ENCODE peak calls at places on chromosomes 6 and 20, in five cellular contexts. One of them, this sample, is unnamed.

GRCh38 chr6:15346315-15346714 is 100.4 kb downstream of the JARID2 start:
- DNase-seq in pancreas: no peak
- DNase-seq in dorsolateral prefrontal cortex: no peak
- DNase-seq in fibroblast of lung: no peak
- DNase-seq in body of pancreas: no peak
- DNase-seq in this sample: no peak

GRCh38 chr6:116313377-116313776 is 33.6 kb upstream of the TSPYL1 start:
- DNase-seq in pancreas: no peak
- DNase-seq in body of pancreas: no peak
- DNase-seq in dorsolateral prefrontal cortex: no peak
- DNase-seq in fibroblast of lung: peak
- DNase-seq in this sample: no peak

GRCh38 chr20:24462461-24463010 is 6.9 kb upstream of the SYNDIG1 start:
- DNase-seq in dorsolateral prefrontal cortex: peak
- DNase-seq in fibroblast of lung: no peak
- DNase-seq in pancreas: no peak
- DNase-seq in body of pancreas: no peak
- DNase-seq in this sample: no peak

GRCh38 chr20:62363920-62364851 is 2.9 kb downstream of the LAMA5 start:
- DNase-seq in pancreas: no peak
- DNase-seq in dorsolateral prefrontal cortex: no peak
- DNase-seq in fibroblast of lung: peak
- DNase-seq in body of pancreas: no peak
- DNase-seq in this sample: peak

GRCh38 chr6:87907521-87907920 is 140.1 kb upstream of the SPACA1 start:
- DNase-seq in pancreas: no peak
- DNase-seq in dorsolateral prefrontal cortex: no peak
- DNase-seq in body of pancreas: no peak
- DNase-seq in fibroblast of lung: peak
- DNase-seq in this sample: no peak

GRCh38 chr6:9139762-9140161 is 704.4 kb upstream of the SLC35B3 start:
- DNase-seq in pancreas: no peak
- DNase-seq in dorsolateral prefrontal cortex: no peak
- DNase-seq in fibroblast of lung: peak
- DNase-seq in body of pancreas: no peak
- DNase-seq in this sample: no peak

GRCh38 chr6:158160932-158161539 is 7.0 kb downstream of the SERAC1 start:
- DNase-seq in pancreas: no peak
- DNase-seq in fibroblast of lung: peak
- DNase-seq in body of pancreas: no peak
- DNase-seq in dorsolateral prefrontal cortex: no peak
- DNase-seq in this sample: no peak

GRCh38 chr6:107061125-107062020 is 33.4 kb downstream of the MTRES1 start:
- DNase-seq in body of pancreas: no peak
- DNase-seq in fibroblast of lung: no peak
- DNase-seq in pancreas: no peak
- DNase-seq in dorsolateral prefrontal cortex: no peak
- DNase-seq in this sample: no peak

GRCh38 chr6:126873351-126873750 is 245.1 kb upstream of the RSPO3 start:
- DNase-seq in body of pancreas: no peak
- DNase-seq in dorsolateral prefrontal cortex: no peak
- DNase-seq in pancreas: no peak
- DNase-seq in fibroblast of lung: no peak
- DNase-seq in this sample: no peak

GRCh38 chr20:62774076-62774714 is 22.1 kb upstream of the MRGBP start:
- DNase-seq in body of pancreas: no peak
- DNase-seq in pancreas: no peak
- DNase-seq in dorsolateral prefrontal cortex: no peak
- DNase-seq in fibroblast of lung: no peak
- DNase-seq in this sample: no peak

GRCh38 chr6:14383393-14384174 is 266.0 kb downstream of the CD83 start:
- DNase-seq in body of pancreas: no peak
- DNase-seq in fibroblast of lung: no peak
- DNase-seq in dorsolateral prefrontal cortex: no peak
- DNase-seq in pancreas: no peak
- DNase-seq in this sample: no peak

GRCh38 chr20:20137851-20138250 is 85.5 kb downstream of the CFAP61 start:
- DNase-seq in dorsolateral prefrontal cortex: no peak
- DNase-seq in fibroblast of lung: no peak
- DNase-seq in pancreas: no peak
- DNase-seq in body of pancreas: no peak
- DNase-seq in this sample: no peak

GRCh38 chr6:3230275-3231212 is 3.1 kb upstream of the TUBB2B start:
- DNase-seq in fibroblast of lung: peak
- DNase-seq in dorsolateral prefrontal cortex: no peak
- DNase-seq in body of pancreas: no peak
- DNase-seq in pancreas: peak
- DNase-seq in this sample: no peak

GRCh38 chr6:46584586-46584985 is 68.0 kb downstream of the CYP39A1 start:
- DNase-seq in body of pancreas: no peak
- DNase-seq in dorsolateral prefrontal cortex: no peak
- DNase-seq in fibroblast of lung: peak
- DNase-seq in pancreas: no peak
- DNase-seq in this sample: no peak

GRCh38 chr6:31659649-31660223 is 842 bp downstream of the C6orf47 start:
- DNase-seq in dorsolateral prefrontal cortex: no peak
- DNase-seq in pancreas: peak
- DNase-seq in body of pancreas: no peak
- DNase-seq in fibroblast of lung: peak
- DNase-seq in this sample: no peak

GRCh38 chr20:49692941-49693340 is 20.7 kb downstream of the B4GALT5 start:
- DNase-seq in dorsolateral prefrontal cortex: no peak
- DNase-seq in fibroblast of lung: no peak
- DNase-seq in body of pancreas: no peak
- DNase-seq in pancreas: no peak
- DNase-seq in this sample: no peak

GRCh38 chr6:165913676-165914570 is 250.9 kb upstream of the PDE10A start:
- DNase-seq in pancreas: no peak
- DNase-seq in fibroblast of lung: no peak
- DNase-seq in body of pancreas: no peak
- DNase-seq in dorsolateral prefrontal cortex: no peak
- DNase-seq in this sample: no peak

GRCh38 chr20:16801919-16802651 is 53.9 kb downstream of the OTOR start:
- DNase-seq in fibroblast of lung: peak
- DNase-seq in dorsolateral prefrontal cortex: peak
- DNase-seq in pancreas: peak
- DNase-seq in body of pancreas: peak
- DNase-seq in this sample: peak

GRCh38 chr6:37175332-37176267 is 5.6 kb downstream of the PIM1 start:
- DNase-seq in fibroblast of lung: no peak
- DNase-seq in dorsolateral prefrontal cortex: no peak
- DNase-seq in pancreas: no peak
- DNase-seq in body of pancreas: no peak
- DNase-seq in this sample: no peak

GRCh38 chr6:170276369-170277057 is 14.4 kb downstream of the DLL1 start:
- DNase-seq in fibroblast of lung: no peak
- DNase-seq in dorsolateral prefrontal cortex: no peak
- DNase-seq in pancreas: no peak
- DNase-seq in body of pancreas: peak
- DNase-seq in this sample: no peak

GRCh38 chr20:6299451-6299850 is 176.6 kb upstream of the FERMT1 start:
- DNase-seq in pancreas: no peak
- DNase-seq in body of pancreas: no peak
- DNase-seq in fibroblast of lung: peak
- DNase-seq in dorsolateral prefrontal cortex: no peak
- DNase-seq in this sample: peak

GRCh38 chr6:170147056-170147787 is 143.7 kb downstream of the DLL1 start:
- DNase-seq in fibroblast of lung: no peak
- DNase-seq in body of pancreas: peak
- DNase-seq in pancreas: no peak
- DNase-seq in dorsolateral prefrontal cortex: peak
- DNase-seq in this sample: peak

GRCh38 chr6:156013155-156013554 is 557.5 kb upstream of the NOX3 start:
- DNase-seq in fibroblast of lung: no peak
- DNase-seq in body of pancreas: no peak
- DNase-seq in pancreas: no peak
- DNase-seq in dorsolateral prefrontal cortex: no peak
- DNase-seq in this sample: no peak

GRCh38 chr20:8368680-8369079 is 236.6 kb downstream of the PLCB1 start:
- DNase-seq in fibroblast of lung: no peak
- DNase-seq in body of pancreas: no peak
- DNase-seq in dorsolateral prefrontal cortex: no peak
- DNase-seq in pancreas: no peak
- DNase-seq in this sample: no peak
- H3K27ac ChIP-seq in fibroblast of lung: no peak
- H3K27ac ChIP-seq in body of pancreas: no peak
- H3K27ac ChIP-seq in dorsolateral prefrontal cortex: no peak
- H3K27ac ChIP-seq in pancreas: no peak
- H3K27ac ChIP-seq in this sample: no peak

GRCh38 chr6:118908441-118908840 is 14.5 kb downstream of the ASF1A start:
- DNase-seq in dorsolateral prefrontal cortex: no peak
- DNase-seq in pancreas: no peak
- DNase-seq in body of pancreas: no peak
- DNase-seq in fibroblast of lung: peak
- DNase-seq in this sample: no peak
- H3K27ac ChIP-seq in dorsolateral prefrontal cortex: no peak
- H3K27ac ChIP-seq in pancreas: no peak
- H3K27ac ChIP-seq in body of pancreas: no peak
- H3K27ac ChIP-seq in fibroblast of lung: no peak
- H3K27ac ChIP-seq in this sample: no peak

DNA sequence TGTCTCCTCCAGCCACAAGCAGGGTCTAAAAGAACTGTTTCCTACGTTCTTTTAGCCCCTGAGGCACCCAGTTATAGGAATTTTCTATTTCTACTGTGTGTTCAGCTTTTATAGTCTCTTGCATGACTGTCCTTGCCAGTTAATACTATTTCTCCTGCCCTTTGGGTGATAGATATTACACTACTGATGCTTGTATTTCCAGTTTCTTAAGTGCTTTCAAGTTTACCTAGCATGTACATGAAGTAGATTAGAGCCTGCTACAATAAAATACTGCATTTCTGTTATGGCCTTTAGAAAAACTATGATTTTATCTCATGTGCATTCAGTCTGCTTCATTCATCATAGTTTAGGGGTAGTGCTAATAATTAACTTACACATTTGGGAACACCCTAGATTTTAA is 89.6 kb downstream of the FOXO3 start:
- DNase-seq in dorsolateral prefrontal cortex: no peak
- DNase-seq in pancreas: no peak
- DNase-seq in body of pancreas: no peak
- DNase-seq in fibroblast of lung: no peak
- DNase-seq in this sample: no peak
- H3K27ac ChIP-seq in dorsolateral prefrontal cortex: no peak
- H3K27ac ChIP-seq in pancreas: no peak
- H3K27ac ChIP-seq in body of pancreas: peak
- H3K27ac ChIP-seq in fibroblast of lung: peak
- H3K27ac ChIP-seq in this sample: peak

GRCh38 chr6:13268914-13269532 is 59.3 kb downstream of the TBC1D7 start:
- DNase-seq in body of pancreas: peak
- DNase-seq in dorsolateral prefrontal cortex: no peak
- DNase-seq in pancreas: peak
- DNase-seq in fibroblast of lung: peak
- DNase-seq in this sample: no peak
- H3K27ac ChIP-seq in body of pancreas: peak
- H3K27ac ChIP-seq in dorsolateral prefrontal cortex: no peak
- H3K27ac ChIP-seq in pancreas: peak
- H3K27ac ChIP-seq in fibroblast of lung: no peak
- H3K27ac ChIP-seq in this sample: peak

DNA sequence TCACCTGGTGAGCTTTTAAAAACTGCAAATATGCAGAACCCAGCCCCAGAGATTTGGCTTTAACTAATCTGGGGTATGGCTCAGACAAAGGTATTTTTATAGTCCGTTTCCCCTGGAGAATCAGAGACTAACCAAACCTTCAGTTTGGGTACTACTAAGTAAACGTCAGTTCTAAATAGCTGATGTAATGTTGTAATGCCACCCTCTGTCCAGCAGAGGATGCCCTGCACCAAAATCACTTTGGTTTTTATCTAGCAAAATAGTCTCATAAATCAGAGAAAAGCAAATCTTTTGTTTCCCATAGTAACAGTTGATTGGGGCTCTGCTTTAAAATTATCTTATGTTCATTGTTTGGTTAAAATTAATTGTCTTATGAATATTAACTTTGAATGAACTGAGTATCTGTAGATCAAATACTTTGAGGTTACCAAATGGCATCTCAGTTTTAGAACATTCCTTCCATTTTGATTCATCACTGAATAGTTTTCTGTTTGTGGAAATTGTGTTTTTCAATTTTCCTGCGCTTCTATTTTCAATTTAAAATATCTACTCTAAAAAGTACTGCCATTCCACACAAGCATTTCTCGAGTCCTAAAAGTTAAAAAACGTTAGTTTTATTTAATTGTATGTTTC is 278.3 kb upstream of the PLCB4 start:
- DNase-seq in fibroblast of lung: peak
- DNase-seq in pancreas: peak
- DNase-seq in body of pancreas: peak
- DNase-seq in dorsolateral prefrontal cortex: peak
- DNase-seq in this sample: no peak
- H3K27ac ChIP-seq in fibroblast of lung: no peak
- H3K27ac ChIP-seq in pancreas: no peak
- H3K27ac ChIP-seq in body of pancreas: no peak
- H3K27ac ChIP-seq in dorsolateral prefrontal cortex: no peak
- H3K27ac ChIP-seq in this sample: no peak

GRCh38 chr20:54608978-54609377 is 133.6 kb downstream of the DOK5 start:
- DNase-seq in pancreas: no peak
- DNase-seq in dorsolateral prefrontal cortex: no peak
- DNase-seq in fibroblast of lung: no peak
- DNase-seq in body of pancreas: no peak
- DNase-seq in this sample: no peak

GRCh38 chr20:54608039-54608745 is 132.8 kb downstream of the DOK5 start:
- DNase-seq in dorsolateral prefrontal cortex: no peak
- DNase-seq in fibroblast of lung: no peak
- DNase-seq in pancreas: no peak
- DNase-seq in body of pancreas: no peak
- DNase-seq in this sample: no peak

GRCh38 chr20:54605319-54605718 is 129.9 kb downstream of the DOK5 start:
- DNase-seq in dorsolateral prefrontal cortex: no peak
- DNase-seq in body of pancreas: no peak
- DNase-seq in pancreas: no peak
- DNase-seq in fibroblast of lung: no peak
- DNase-seq in this sample: no peak

GRCh38 chr20:54601831-54602515 is 126.6 kb downstream of the DOK5 start:
- DNase-seq in fibroblast of lung: no peak
- DNase-seq in body of pancreas: no peak
- DNase-seq in pancreas: no peak
- DNase-seq in dorsolateral prefrontal cortex: no peak
- DNase-seq in this sample: no peak

DNA sequence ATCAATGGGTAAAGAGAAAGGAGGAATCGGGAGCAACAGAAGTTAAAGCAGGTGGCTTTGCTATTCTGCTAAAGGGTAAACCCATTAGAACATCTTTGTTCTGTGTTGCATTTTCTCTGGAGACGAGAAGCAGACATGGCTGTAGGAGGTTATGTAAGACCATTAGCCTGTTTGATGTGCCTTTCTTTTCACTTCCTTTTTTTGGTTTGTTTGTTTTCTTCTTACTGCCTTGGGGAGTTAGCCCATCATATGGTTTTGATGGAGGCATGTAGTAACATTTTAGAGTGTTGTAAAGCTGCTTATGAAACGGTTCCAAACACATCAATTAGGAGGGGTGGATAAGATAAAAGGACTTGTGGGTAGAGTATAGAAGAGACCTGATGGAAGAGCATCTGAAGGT is 131.0 kb downstream of the DOK5 start:
- DNase-seq in body of pancreas: no peak
- DNase-seq in fibroblast of lung: no peak
- DNase-seq in pancreas: no peak
- DNase-seq in dorsolateral prefrontal cortex: no peak
- DNase-seq in this sample: no peak
- H3K27ac ChIP-seq in body of pancreas: no peak
- H3K27ac ChIP-seq in fibroblast of lung: no peak
- H3K27ac ChIP-seq in pancreas: no peak
- H3K27ac ChIP-seq in dorsolateral prefrontal cortex: no peak
- H3K27ac ChIP-seq in this sample: no peak

This sample was measured in lower lobe of right lung.